ENCODE peak calls at places on chromosomes 6 and 20, in seven cellular contexts. B is Panc1, X is thoracic aorta, U is osteoblast, G is lower lobe of right lung, H is ovary, P is tibial artery. Q is an unnamed sample. For H3K27me3, the result is how much of the 10 kb centered on the place peaks cover.

GRCh38 chr20:23078351-23078993 is 7.7 kb downstream of the CD93 start:
- DNase-seq in X (no peak), B (no peak), U (no peak), P (no peak), H (no peak), G (no peak), Q (no peak)

GRCh38 chr6:56399250-56399671 is 151.9 kb upstream of the COL21A1 start:
- DNase-seq in P (no peak), G (no peak), H (no peak), X (no peak), U (no peak), B (no peak), Q (no peak)

GRCh38 chr6:141956046-141956761 is 176.5 kb upstream of the GJE1 start:
- DNase-seq in H (no peak), U (peak), B (no peak), G (no peak), P (no peak), X (peak), Q (no peak)

GRCh38 chr6:105363100-105363754 is 39.7 kb downstream of the PREP start:
- DNase-seq in U (no peak), H (no peak), P (no peak), G (no peak), X (no peak), B (no peak), Q (peak)

GRCh38 chr6:90425161-90425641 is 128.6 kb upstream of the BACH2 start:
- DNase-seq in H (no peak), B (no peak), U (no peak), G (no peak), P (no peak), X (no peak), Q (no peak)

GRCh38 chr6:148608211-148608951 is 138.4 kb upstream of the UST start:
- DNase-seq in P (no peak), G (no peak), U (no peak), H (no peak), X (no peak), B (no peak), Q (no peak)

GRCh38 chr6:126614642-126615504 is 275.0 kb downstream of the CENPW start:
- DNase-seq in G (no peak), B (no peak), H (no peak), U (no peak), P (no peak), X (no peak), Q (no peak)

GRCh38 chr6:43742285-43742684 is 27.7 kb upstream of the VEGFA start:
- DNase-seq in G (no peak), U (no peak), P (no peak), H (no peak), B (no peak), X (no peak), Q (no peak)

GRCh38 chr6:42756713-42757112 is 10.8 kb upstream of the TBCC start:
- DNase-seq in P (no peak), U (no peak), X (no peak), H (no peak), B (no peak), G (no peak), Q (no peak)

GRCh38 chr20:60780388-60781025 is 471.6 kb upstream of the CDH4 start:
- DNase-seq in G (no peak), B (no peak), U (no peak), P (no peak), H (no peak), X (no peak), Q (no peak)

GRCh38 chr6:137002505-137002904 is 42.3 kb downstream of the IL20RA start:
- DNase-seq in P (no peak), G (no peak), U (no peak), X (no peak), B (no peak), H (no peak), Q (no peak)

GRCh38 chr6:139376604-139377218 is 2.3 kb upstream of the CITED2 start:
- DNase-seq in B (no peak), G (no peak), H (peak), U (no peak), P (peak), X (no peak), Q (peak)

GRCh38 chr6:56709650-56710049 is 67.0 kb upstream of the DST start:
- DNase-seq in U (no peak), B (no peak), H (no peak), G (no peak), X (no peak), P (no peak), Q (no peak)

GRCh38 chr6:89071036-89071435 is 9.5 kb upstream of the PNRC1 start:
- DNase-seq in U (peak), P (no peak), X (no peak), H (no peak), B (no peak), G (no peak), Q (no peak)

GRCh38 chr6:2738373-2738979 is 12.2 kb downstream of the MYLK4 start:
- DNase-seq in X (no peak), U (peak), B (peak), H (no peak), P (peak), G (no peak), Q (no peak)

DNA sequence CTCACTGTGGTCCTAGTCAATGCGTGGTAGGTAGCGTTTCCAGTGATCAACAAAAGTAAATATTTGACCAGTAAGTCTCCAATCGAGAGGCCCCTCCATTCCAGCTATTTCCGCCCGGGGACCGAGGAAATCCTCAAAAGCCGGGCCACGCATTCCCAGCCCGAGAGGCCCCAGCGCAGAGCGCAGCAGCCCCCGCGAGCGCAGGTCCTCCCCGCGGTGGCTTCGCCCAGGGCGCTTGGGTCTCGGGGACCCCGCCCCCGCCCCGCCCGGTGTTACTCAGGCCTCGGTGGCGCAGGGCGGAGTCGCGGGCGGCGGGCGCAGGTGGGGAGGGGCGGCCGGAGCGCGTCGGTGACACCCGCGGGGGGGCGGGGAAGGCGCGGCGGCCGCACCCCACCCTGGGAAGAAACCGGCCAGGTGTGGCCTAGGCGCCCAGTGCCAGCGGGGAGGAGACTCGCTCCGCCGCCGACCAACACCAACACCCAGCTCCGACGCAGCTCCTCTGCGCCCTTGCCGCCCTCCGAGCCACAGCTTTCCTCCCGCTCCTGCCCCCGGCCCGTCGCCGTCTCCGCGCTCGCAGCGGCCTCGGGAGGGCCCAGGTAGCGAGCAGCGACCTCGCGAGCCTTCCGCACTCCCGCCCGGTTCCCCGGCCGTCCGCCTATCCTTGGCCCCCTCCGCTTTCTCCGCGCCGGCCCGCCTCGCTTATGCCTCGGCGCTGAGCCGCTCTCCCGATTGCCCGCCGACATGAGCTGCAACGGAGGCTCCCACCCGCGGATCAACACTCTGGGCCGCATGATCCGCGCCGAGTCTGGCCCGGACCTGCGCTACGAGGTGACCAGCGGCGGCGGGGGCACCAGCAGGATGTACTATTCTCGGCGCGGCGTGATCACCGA is at the start of gene DSP:
- DNase-seq in P (no peak), X (no peak), H (peak), U (peak), G (peak), B (no peak), Q (no peak)
- H3K27me3 ChIP-seq in P (half or more), X (under half), H (under half), U (under half), G (half or more), B (under half), Q (half or more)

GRCh38 chr20:63009988-63010769 is 3.4 kb upstream of the BHLHE23 start:
- DNase-seq in G (no peak), B (no peak), U (no peak), P (no peak), H (no peak), X (no peak), Q (no peak)

GRCh38 chr20:63007722-63008488 is 1.1 kb upstream of the BHLHE23 start:
- DNase-seq in G (no peak), B (no peak), X (no peak), U (no peak), H (no peak), P (no peak), Q (no peak)

GRCh38 chr20:63008541-63009043 is 1.8 kb upstream of the BHLHE23 start:
- DNase-seq in P (no peak), H (no peak), G (no peak), U (no peak), B (no peak), X (no peak), Q (no peak)

GRCh38 chr20:63007472-63007721 is 633 bp upstream of the BHLHE23 start:
- DNase-seq in H (no peak), X (no peak), B (no peak), U (no peak), P (no peak), G (no peak), Q (no peak)

DNA sequence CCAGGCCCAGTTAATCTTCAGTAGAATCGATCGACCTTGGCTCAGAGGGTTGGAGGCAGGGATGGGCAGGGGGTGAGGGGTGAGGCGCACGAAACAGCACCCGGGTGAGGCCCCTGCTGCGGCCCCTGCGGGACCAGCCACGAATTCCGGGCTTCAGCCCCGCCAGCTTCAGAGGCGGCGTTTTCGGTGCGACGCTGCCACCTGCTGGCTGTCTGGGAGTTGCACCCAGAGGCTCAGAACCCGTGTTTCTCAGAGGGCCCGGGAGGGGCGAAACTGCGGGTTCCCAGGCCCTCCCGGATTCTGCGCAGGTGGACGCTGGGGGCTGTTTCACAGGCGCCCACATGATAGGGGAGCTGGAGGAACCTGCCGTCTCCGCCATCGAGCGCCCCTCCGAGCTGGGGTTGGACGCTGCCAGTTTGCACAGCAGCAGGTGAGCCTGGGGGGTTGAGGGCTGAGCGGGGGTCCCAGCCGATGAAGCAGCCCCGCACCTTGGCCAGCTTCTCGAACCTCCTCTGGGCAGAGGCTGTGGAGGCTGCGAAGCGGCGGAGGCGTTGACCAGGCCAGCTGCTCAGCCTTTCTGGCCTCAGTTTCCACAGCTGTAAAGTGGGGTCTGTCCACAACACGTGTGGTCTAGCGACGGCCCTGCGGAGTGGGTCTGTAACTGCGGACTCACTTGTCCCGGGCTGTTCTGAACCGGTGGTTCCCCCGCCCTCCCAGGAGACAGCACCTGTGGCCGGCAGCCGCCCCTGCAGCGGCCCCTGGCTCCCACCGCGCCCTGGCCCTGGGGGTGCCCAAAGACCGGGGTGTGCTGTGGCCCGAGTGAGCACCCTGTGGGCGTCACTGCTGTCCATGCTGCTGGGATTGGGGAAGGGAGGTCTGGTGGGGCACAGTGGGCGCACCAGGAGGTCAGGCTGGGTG is 2.5 kb upstream of the BHLHE23 start:
- DNase-seq in P (peak), H (peak), X (no peak), U (peak), B (peak), G (peak), Q (peak)
- H3K27me3 ChIP-seq in P (half or more), H (under half), X (under half), U (half or more), B (under half), G (half or more), Q (half or more)

DNA sequence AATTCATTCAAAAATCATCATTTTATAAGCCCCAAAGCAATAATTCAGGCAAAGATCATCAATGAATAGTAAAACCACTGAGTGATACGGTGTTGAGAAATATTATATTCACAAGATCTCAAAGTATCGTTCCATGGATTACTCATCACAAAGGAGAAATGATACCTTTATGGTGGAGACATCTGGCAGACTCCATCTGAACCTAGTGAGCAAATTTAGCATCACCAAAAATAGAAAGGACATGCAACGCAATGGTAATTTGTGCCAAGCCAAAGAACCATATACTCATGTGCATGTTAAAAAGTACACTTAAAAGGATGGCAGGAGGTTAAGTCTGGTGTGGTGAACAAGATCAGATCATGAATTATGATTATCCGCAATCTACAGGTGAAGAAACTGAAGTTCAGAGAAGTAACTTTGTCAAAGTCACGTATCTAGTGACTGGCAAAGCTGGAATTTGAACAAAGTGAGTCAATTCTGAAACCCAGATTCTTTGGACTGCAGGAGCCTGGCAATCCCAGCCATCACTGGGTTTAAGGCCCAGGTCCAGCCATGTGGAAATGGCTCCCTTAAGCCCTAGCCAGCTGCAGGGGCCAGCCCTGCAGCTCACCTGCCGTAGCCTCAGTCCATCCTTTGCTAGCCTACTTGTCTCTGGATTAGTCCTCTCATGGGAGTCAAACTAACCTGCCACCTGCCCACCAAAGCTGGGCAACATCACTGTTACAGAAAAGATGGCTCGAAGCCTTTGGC is 68.3 kb downstream of the PDE10A start:
- DNase-seq in U (no peak), P (no peak), H (no peak), G (no peak), B (no peak), X (no peak), Q (no peak)
- H3K27me3 ChIP-seq in U (under half), P (under half), H (under half), G (under half), B (under half), X (under half), Q (under half)

DNA sequence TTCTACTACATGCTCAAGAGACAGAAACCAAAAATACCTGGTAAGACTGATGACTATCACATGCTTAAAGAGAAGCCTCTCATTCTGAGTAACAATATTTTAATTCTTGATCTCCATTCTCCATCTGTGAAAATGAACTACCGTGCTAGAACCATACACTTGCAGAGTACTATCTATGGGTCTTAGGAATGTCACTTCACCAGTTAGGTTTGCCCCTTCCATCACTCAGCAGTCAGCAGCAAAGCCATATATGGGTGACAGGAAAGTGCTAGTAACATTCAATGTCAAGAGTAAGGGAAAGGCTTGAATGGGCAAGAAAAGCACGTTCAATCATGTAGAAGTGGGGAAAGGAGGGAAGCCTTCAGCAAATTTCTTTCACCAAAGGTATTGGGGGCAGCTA is 2.3 kb downstream of the DNAAF9 start:
- DNase-seq in G (no peak), U (peak), H (no peak), P (no peak), X (no peak), B (no peak), Q (no peak)
- H3K27me3 ChIP-seq in G (under half), U (under half), H (under half), P (under half), X (under half), B (under half), Q (under half)

GRCh38 chr20:37914367-37914671 is 11.4 kb downstream of the VSTM2L start:
- DNase-seq in B (no peak), P (no peak), X (no peak), H (no peak), G (no peak), U (no peak), Q (no peak)
- H3K27me3 ChIP-seq in B (under half), P (half or more), X (under half), H (under half), G (half or more), U (half or more), Q (half or more)

DNA sequence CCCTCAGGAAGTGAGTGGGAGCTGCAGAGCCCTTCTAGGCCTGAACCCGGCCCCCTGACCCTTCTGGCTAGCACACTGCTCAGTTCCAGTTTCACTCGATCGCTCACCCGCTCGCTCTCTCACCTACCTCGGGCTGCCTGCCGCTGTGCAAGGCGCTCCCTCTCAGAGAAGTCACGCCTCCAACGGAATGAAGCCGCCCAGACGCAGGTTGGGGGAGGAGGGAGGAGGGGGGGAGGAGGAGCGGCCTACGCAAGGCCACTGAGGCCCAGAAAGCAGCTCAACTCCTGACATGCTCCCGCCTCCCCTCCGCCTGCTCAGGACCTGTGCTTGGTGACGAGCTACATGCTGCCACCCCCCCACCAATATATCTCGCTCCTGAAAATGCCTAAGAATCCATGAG is 3.3 kb downstream of the GRM4 start:
- DNase-seq in P (no peak), H (no peak), U (no peak), X (no peak), G (peak), B (no peak), Q (no peak)
- H3K27me3 ChIP-seq in P (half or more), H (under half), U (half or more), X (under half), G (half or more), B (under half), Q (under half)

DNA sequence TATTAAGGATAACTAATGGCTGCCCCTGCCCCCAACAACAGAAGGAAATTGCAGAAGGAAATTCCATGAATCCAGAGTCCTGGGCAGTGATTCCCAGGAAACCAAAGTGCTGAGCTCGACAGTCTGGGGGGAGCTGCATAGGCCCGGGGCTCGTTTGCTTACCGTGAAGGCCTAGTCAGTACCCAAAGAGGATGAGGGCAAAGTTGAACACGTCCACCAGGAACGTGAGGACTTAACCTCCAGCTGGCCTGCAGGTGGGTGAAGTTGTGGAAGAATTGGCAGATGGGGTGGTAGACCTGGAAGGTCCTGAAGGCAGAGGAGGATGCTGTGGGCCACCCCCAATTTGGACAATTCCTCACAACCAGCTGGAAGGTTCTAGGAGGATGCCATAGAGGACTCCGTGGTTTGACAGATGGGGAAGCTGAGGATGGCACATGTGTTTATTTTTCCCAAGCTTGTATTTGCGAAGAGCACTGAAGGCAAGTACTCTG is 50.5 kb downstream of the NPEPL1 start:
- DNase-seq in U (no peak), G (no peak), H (no peak), B (no peak), P (no peak), X (no peak), Q (no peak)
- H3K27me3 ChIP-seq in U (under half), G (under half), H (under half), B (under half), P (under half), X (under half), Q (under half)

GRCh38 chr20:52405417-52405816 is 213.8 kb upstream of the ZFP64 start:
- DNase-seq in G (no peak), U (no peak), X (no peak), H (no peak), B (no peak), P (no peak), Q (no peak)

GRCh38 chr20:52402950-52403349 is 211.4 kb upstream of the ZFP64 start:
- DNase-seq in H (no peak), U (no peak), P (no peak), X (no peak), G (no peak), B (no peak), Q (no peak)

GRCh38 chr20:52404676-52405075 is 213.1 kb upstream of the ZFP64 start:
- DNase-seq in G (no peak), B (no peak), U (no peak), P (no peak), H (no peak), X (no peak), Q (no peak)

GRCh38 chr20:52399352-52399751 is 207.8 kb upstream of the ZFP64 start:
- DNase-seq in X (no peak), B (no peak), H (no peak), G (no peak), U (no peak), P (no peak), Q (no peak)

GRCh38 chr20:52402514-52402913 is 210.9 kb upstream of the ZFP64 start:
- DNase-seq in B (no peak), X (no peak), G (no peak), U (no peak), H (no peak), P (no peak), Q (no peak)
- H3K27me3 ChIP-seq in B (under half), X (under half), G (under half), U (under half), H (under half), P (under half), Q (under half)

GRCh38 chr6:32840604-32841246 is 2.2 kb upstream of the TAP2 start:
- DNase-seq in U (no peak), G (no peak), B (no peak), H (no peak), X (no peak), P (no peak), Q (no peak)
- H3K27me3 ChIP-seq in U (under half), G (under half), B (under half), H (under half), X (under half), P (under half), Q (under half)

Q was measured in gastrocnemius medialis.